ENCODE peak calls at places on chromosomes 2 and 18, in six cellular contexts. Q is HepG2, W is H1, H is K562, Y is HCT116, K is GM12878. C is an unnamed sample.

GRCh38 chr2:12102679-12103078 is 356.2 kb downstream of the LPIN1 start:
- DNase-seq in H (peak; percentile 27), Q (no peak), K (no peak), W (no peak), Y (no peak), C (no peak)

GRCh38 chr2:196330645-196331044 is 159.3 kb upstream of the STK17B start:
- DNase-seq in Y (no peak), H (no peak), W (no peak), K (no peak), Q (no peak), C (no peak)

GRCh38 chr2:4140284-4140962 is 437.0 kb downstream of the DCDC2C start:
- DNase-seq in H (no peak), Q (no peak), W (no peak), K (no peak), Y (no peak), C (no peak)

GRCh38 chr2:112623913-112624777 is 21.6 kb upstream of the SLC20A1 start:
- DNase-seq in W (no peak), H (peak; percentile 74), Q (no peak), K (no peak), Y (peak; percentile 56), C (no peak)

GRCh38 chr18:79784071-79784913 is 13.4 kb upstream of the KCNG2 start:
- DNase-seq in K (no peak), Q (no peak), W (no peak), Y (no peak), H (no peak), C (no peak)

GRCh38 chr2:204749319-204749718 is 204.0 kb downstream of the PARD3B start:
- DNase-seq in Q (no peak), K (no peak), W (no peak), Y (no peak), H (no peak), C (no peak)

GRCh38 chr2:172556284-172557033 is 569 bp downstream of the PDK1 start:
- DNase-seq in H (peak; percentile 86), W (peak; percentile 49), K (peak; percentile 25), Q (peak; percentile 48), Y (peak; percentile 31), C (peak; percentile 77)

GRCh38 chr2:212683346-212683745 is 144.7 kb upstream of the ERBB4 start:
- DNase-seq in K (no peak), H (no peak), Y (no peak), W (no peak), Q (no peak), C (no peak)

GRCh38 chr18:45255142-45255890 is 360.0 kb upstream of the SLC14A2 start:
- DNase-seq in W (no peak), Q (no peak), H (no peak), Y (no peak), K (no peak), C (no peak)

GRCh38 chr2:201759567-201759966 is 21.2 kb downstream of the ALS2 start:
- DNase-seq in K (no peak), Y (no peak), W (no peak), H (no peak), Q (no peak), C (no peak)

GRCh38 chr18:57122906-57123510 is 23.9 kb upstream of the BOD1L2 start:
- DNase-seq in W (no peak), K (no peak), Q (no peak), Y (no peak), H (no peak), C (peak; percentile 54)

GRCh38 chr2:19035238-19035637 is 323.2 kb downstream of the OSR1 start:
- DNase-seq in Y (no peak), Q (no peak), W (no peak), K (no peak), H (no peak), C (no peak)

GRCh38 chr2:134718095-134718955 is 475 bp downstream of the TMEM163 start:
- DNase-seq in Y (no peak), H (no peak), K (no peak), W (no peak), Q (no peak), C (no peak)

GRCh38 chr2:121253021-121253673 is 31.9 kb downstream of the TFCP2L1 start:
- DNase-seq in K (no peak), W (no peak), Q (no peak), Y (no peak), H (peak; percentile 16), C (no peak)

GRCh38 chr2:62379576-62379975 is 126.4 kb downstream of the TMEM17 start:
- DNase-seq in Y (no peak), H (no peak), Q (no peak), W (no peak), K (no peak), C (no peak)

GRCh38 chr2:62382757-62383156 is 123.2 kb downstream of the TMEM17 start:
- DNase-seq in Y (no peak), Q (no peak), K (no peak), H (no peak), W (no peak), C (no peak)

GRCh38 chr2:62381672-62382071 is 124.3 kb downstream of the TMEM17 start:
- DNase-seq in H (no peak), Q (no peak), Y (no peak), W (no peak), K (no peak), C (no peak)

GRCh38 chr2:62383843-62384242 is 122.2 kb downstream of the TMEM17 start:
- DNase-seq in Q (no peak), K (no peak), W (no peak), H (no peak), Y (no peak), C (no peak)

GRCh38 chr2:62382122-62382521 is 123.9 kb downstream of the TMEM17 start:
- DNase-seq in H (no peak), Q (no peak), W (no peak), K (no peak), Y (no peak), C (no peak)
- TF ChIP-seq YY1 in H (no peak), Q (no peak), W (no peak), K (no peak), Y (no peak), C (no peak)

GRCh38 chr2:132009177-132009873 is 152.4 kb downstream of the ANKRD30BL start:
- DNase-seq in W (no peak), K (no peak), Y (no peak), Q (no peak), H (no peak), C (no peak)

GRCh38 chr2:132009874-132010521 is 151.8 kb downstream of the ANKRD30BL start:
- DNase-seq in Y (no peak), Q (no peak), H (peak; percentile 10), K (no peak), W (no peak), C (no peak)
- TF ChIP-seq ZNF274 in Y (no peak), Q (no peak), H (no peak), K (no peak), W (no peak), C (no peak)

DNA sequence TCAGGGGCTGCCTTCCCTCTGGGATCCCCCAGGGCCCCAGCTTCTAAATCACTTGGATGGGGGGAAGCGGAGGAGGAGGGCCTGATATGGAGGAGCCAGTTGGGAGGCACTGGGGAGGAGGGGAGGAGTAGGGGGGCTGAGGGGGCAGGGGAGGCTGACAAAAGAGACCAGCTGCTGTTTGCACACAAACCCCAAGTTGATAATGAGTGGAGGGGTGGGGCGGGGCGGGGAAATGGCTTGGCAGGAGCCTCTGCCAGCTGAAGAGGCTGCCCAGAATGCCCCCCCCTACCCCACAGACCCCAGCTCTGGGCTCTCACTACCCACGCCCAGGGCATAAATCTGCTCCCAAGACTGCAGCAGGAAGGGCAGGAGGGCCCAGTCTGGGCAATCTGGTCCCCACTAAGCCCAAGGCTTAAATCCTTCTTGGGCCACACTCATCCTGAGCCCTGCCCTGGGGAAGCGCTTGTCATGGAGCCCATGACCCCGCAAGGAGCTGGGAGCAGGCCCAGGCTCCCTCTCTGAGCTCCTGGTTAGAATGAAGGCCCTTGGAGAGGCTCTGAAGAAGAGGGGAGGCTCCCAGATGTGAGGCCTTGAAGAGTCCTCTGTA is 24.9 kb upstream of the PTMA start:
- DNase-seq in W (no peak), K (no peak), Q (no peak), Y (no peak), H (no peak), C (no peak)
- H3K4me1 ChIP-seq in W (peaks cover 33% of the 10 kb centered on the region), K (peaks cover 19% of the 10 kb centered on the region), Q (peaks cover 75% of the 10 kb centered on the region), Y (peaks cover 37% of the 10 kb centered on the region), H (peaks cover 2% of the 10 kb centered on the region), C (peaks cover 27% of the 10 kb centered on the region)

DNA sequence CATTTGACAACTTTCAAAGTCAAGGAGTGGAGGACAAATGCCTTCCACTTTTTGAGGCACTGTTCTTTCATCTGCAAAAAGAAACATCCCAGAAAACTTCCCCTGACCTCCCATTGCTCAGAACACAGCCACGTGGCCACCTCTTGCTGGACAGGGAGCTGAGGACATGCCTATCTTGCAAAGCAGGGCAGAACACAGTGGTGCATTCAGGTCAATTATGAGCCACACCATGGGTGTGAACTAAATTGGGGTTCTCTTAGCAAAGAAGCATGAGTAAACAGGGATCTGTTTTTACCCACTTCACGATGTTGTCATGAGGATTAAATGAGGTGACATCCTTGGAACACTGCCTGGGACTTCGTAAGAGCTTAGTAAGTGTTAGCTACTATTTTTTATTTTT is 25.1 kb downstream of the BMP10 start:
- DNase-seq in Q (no peak), Y (no peak), W (no peak), K (no peak), H (no peak), C (no peak)
- TF ChIP-seq YY1 in Q (no peak), Y (no peak), W (no peak), K (no peak), H (no peak), C (no peak)

DNA sequence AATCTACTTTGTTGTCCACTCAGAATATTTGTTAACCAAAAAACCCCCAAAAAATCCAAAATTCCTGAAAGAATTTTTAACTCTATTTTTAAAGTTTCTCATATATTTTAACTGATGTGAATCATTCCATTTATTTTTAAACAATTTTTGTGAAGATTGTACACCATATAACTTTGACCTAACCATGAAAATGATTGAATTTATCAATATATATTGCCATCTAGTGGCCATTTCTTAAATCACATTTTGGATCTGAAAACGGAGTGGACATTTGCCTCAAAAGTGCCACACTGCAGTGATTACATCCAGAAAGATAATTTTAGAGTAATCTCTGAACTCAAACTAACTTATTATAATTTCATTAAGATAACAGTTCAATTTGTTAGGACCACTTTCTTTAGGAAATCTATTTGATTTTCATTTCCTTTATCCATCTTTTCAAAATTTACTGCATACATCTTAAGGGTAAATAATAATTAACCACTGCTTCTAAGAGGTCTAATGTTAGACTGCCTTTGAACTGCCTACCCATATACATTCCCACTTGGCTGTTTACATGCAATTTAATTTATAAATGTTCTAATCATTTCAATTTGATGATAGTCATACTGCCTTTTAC is 71.1 kb downstream of the DSC3 start:
- DNase-seq in K (no peak), Q (peak; percentile 21), W (no peak), Y (peak; percentile 34), H (peak; percentile 56), C (no peak)
- TF ChIP-seq ZNF274 in K (no peak), Q (no peak), W (no peak), Y (no peak), H (no peak), C (no peak)